ENCODE peak calls at places on chromosomes 12 and 14, in eight cellular contexts. J, Z, D, W, F, C, X and R are unnamed samples.

GRCh38 chr14:20988717-20989116 is 1.1 kb upstream of the METTL17 start:
- DNase-seq in D (no peak), C (no peak), X (no peak), W (no peak), J (no peak), Z (no peak), F (no peak), R (peak; percentile 52)

GRCh38 chr14:100486025-100486828 is 101.0 kb downstream of the BEGAIN start:
- DNase-seq in D (peak; percentile 52), Z (peak; percentile 94), C (peak; percentile 56), J (peak; percentile 77), W (peak; percentile 55), X (peak; percentile 75), F (peak; percentile 66), R (no peak)

GRCh38 chr12:124482901-124483799 is 84.3 kb downstream of the NCOR2 start:
- DNase-seq in X (no peak), F (no peak), C (no peak), W (no peak), D (no peak), Z (no peak), J (no peak), R (no peak)

GRCh38 chr14:50318031-50318626 is 6.0 kb downstream of the DMAC2L start:
- DNase-seq in C (no peak), F (peak; percentile 66), D (no peak), X (no peak), Z (peak; percentile 74), W (no peak), J (peak; percentile 38), R (no peak)

GRCh38 chr12:96197503-96198272 is 3.5 kb downstream of the ELK3 start:
- DNase-seq in J (peak; percentile 97), Z (no peak), W (no peak), D (no peak), C (no peak), F (peak; percentile 96), X (no peak), R (no peak)

GRCh38 chr14:53663709-53664108 is 292.9 kb downstream of the BMP4 start:
- DNase-seq in X (no peak), C (no peak), J (peak; percentile 12), W (no peak), D (peak; percentile 30), F (peak; percentile 53), Z (peak; percentile 75), R (no peak)

GRCh38 chr12:71161575-71161974 is 3.8 kb upstream of the TSPAN8 start:
- DNase-seq in C (no peak), J (no peak), X (no peak), Z (no peak), F (peak; percentile 25), D (no peak), W (no peak), R (no peak)

GRCh38 chr12:132152411-132152821 is 8.2 kb downstream of the NOC4L start:
- DNase-seq in D (no peak), W (no peak), X (no peak), J (no peak), Z (no peak), C (no peak), F (no peak), R (no peak)

GRCh38 chr14:55353686-55354467 is 57.8 kb downstream of the ATG14 start:
- DNase-seq in W (no peak), Z (no peak), C (no peak), X (no peak), J (no peak), F (peak; percentile 98), D (no peak), R (peak; percentile 81)

GRCh38 chr14:67957925-67958324 is 138.3 kb downstream of the RAD51B start:
- DNase-seq in X (no peak), D (no peak), J (no peak), C (no peak), F (no peak), W (no peak), Z (no peak), R (no peak)

GRCh38 chr12:28082101-28082500 is 108.2 kb upstream of the CCDC91 start:
- DNase-seq in F (no peak), C (no peak), X (no peak), J (no peak), W (no peak), D (no peak), Z (no peak), R (no peak)

GRCh38 chr14:49970474-49971147 is 77.7 kb downstream of the ARF6 start:
- DNase-seq in W (no peak), Z (no peak), F (no peak), D (peak; percentile 41), X (no peak), J (peak; percentile 65), C (no peak), R (no peak)

GRCh38 chr12:90275088-90275487 is 566.5 kb upstream of the ATP2B1 start:
- DNase-seq in W (no peak), C (no peak), F (no peak), J (no peak), X (no peak), Z (no peak), D (no peak), R (no peak)

GRCh38 chr14:96811265-96811664 is 14.1 kb downstream of the VRK1 start:
- DNase-seq in F (peak; percentile 75), C (no peak), Z (no peak), W (no peak), X (no peak), D (no peak), J (peak; percentile 93), R (no peak)

GRCh38 chr12:67721216-67721615 is 72.7 kb downstream of the DYRK2 start:
- DNase-seq in W (no peak), J (no peak), X (no peak), D (peak; percentile 67), C (no peak), Z (no peak), F (no peak), R (no peak)

GRCh38 chr12:117151195-117152031 is 38.9 kb downstream of the FBXO21 start:
- DNase-seq in F (peak; percentile 34), C (peak; percentile 54), X (peak; percentile 78), D (peak; percentile 88), J (peak; percentile 43), Z (peak; percentile 93), W (peak; percentile 62), R (no peak)

GRCh38 chr14:64826333-64826732 is 53.4 kb downstream of the SPTB start:
- DNase-seq in Z (no peak), D (no peak), F (peak; percentile 15), W (no peak), C (no peak), X (no peak), J (peak; percentile 25), R (no peak)

GRCh38 chr12:80442426-80443222 is 1.4 kb upstream of the PTPRQ start:
- DNase-seq in X (no peak), F (peak; percentile 49), W (no peak), D (no peak), C (no peak), Z (no peak), J (peak; percentile 88), R (no peak)

GRCh38 chr12:130948751-130949150 is 5.0 kb upstream of the ADGRD1 start:
- DNase-seq in F (no peak), D (no peak), W (no peak), X (peak; percentile 56), C (no peak), J (no peak), Z (no peak), R (peak; percentile 42)

GRCh38 chr14:93736378-93737014 is 51.8 kb downstream of the PRIMA1 start:
- DNase-seq in D (no peak), X (no peak), C (no peak), W (no peak), J (no peak), F (peak; percentile 8), Z (peak; percentile 41), R (no peak)
- TF ChIP-seq CTCF in D (peak; percentile 24), X (peak; percentile 33), C (no peak), W (no peak), J (no peak), F (peak; percentile 54), Z (peak; percentile 45), R (no peak)

GRCh38 chr12:104314242-104314614 is 10.7 kb downstream of the EID3 start:
- DNase-seq in J (no peak), X (no peak), W (no peak), Z (no peak), D (no peak), F (peak; percentile 51), C (no peak), R (no peak)

GRCh38 chr12:104312654-104313053 is 9.1 kb downstream of the EID3 start:
- DNase-seq in C (no peak), X (no peak), W (no peak), J (no peak), Z (no peak), F (no peak), D (no peak), R (no peak)

GRCh38 chr12:104310751-104311297 is 7.3 kb downstream of the EID3 start:
- DNase-seq in Z (no peak), F (no peak), D (no peak), J (no peak), C (no peak), X (no peak), W (no peak), R (no peak)

GRCh38 chr12:104313568-104314241 is 10.2 kb downstream of the EID3 start:
- DNase-seq in F (no peak), W (no peak), D (no peak), C (no peak), X (no peak), Z (no peak), J (no peak), R (no peak)

GRCh38 chr12:104312202-104312601 is 8.7 kb downstream of the EID3 start:
- DNase-seq in W (no peak), C (no peak), D (no peak), F (no peak), X (no peak), Z (no peak), J (no peak), R (no peak)
- H3K4me1 ChIP-seq in W (no peaks in the 10 kb centered on the region), C (no peaks in the 10 kb centered on the region), D (peaks cover 4% of the 10 kb centered on the region), F (no peaks in the 10 kb centered on the region), X (peaks cover 13% of the 10 kb centered on the region), Z (no peaks in the 10 kb centered on the region), J (peaks cover 6% of the 10 kb centered on the region), R (peaks cover 9% of the 10 kb centered on the region)

GRCh38 chr12:88969127-88969526 is 383.2 kb downstream of the DUSP6 start:
- DNase-seq in W (no peak), X (no peak), J (no peak), F (no peak), C (no peak), D (no peak), Z (no peak), R (no peak)
- H3K4me3 ChIP-seq in W (no peak overlapping the region), X (no peak overlapping the region), J (no peak overlapping the region), F (no peak overlapping the region), C (no peak overlapping the region), D (no peak overlapping the region), Z (no peak overlapping the region), R (no peak overlapping the region)

GRCh38 chr14:70808402-70809237 is 693 bp downstream of the MAP3K9 start:
- DNase-seq in C (peak; percentile 43), F (no peak), Z (peak; percentile 71), D (no peak), J (peak; percentile 10), X (no peak), W (no peak), R (no peak)

GRCh38 chr14:70811065-70811464 is 1.8 kb upstream of the MAP3K9 start:
- DNase-seq in F (peak; percentile 58), C (no peak), Z (no peak), D (no peak), W (no peak), J (no peak), X (no peak), R (no peak)

GRCh38 chr14:70808023-70808401 is 1.3 kb downstream of the MAP3K9 start:
- DNase-seq in X (no peak), J (peak; percentile 22), F (peak; percentile 66), C (peak; percentile 58), Z (peak; percentile 85), D (no peak), W (no peak), R (no peak)

GRCh38 chr14:70810621-70811020 is 1.3 kb upstream of the MAP3K9 start:
- DNase-seq in Z (no peak), W (no peak), D (no peak), J (no peak), X (no peak), F (no peak), C (no peak), R (no peak)

GRCh38 chr14:70809238-70810214 is at the start of gene MAP3K9:
- DNase-seq in Z (peak; percentile 98), C (peak; percentile 94), F (peak; percentile 98), X (peak; percentile 89), W (peak; percentile 74), J (peak; percentile 92), D (peak; percentile 84), R (no peak)
- TF ChIP-seq CTCF in Z (no peak), C (no peak), F (no peak), X (no peak), W (no peak), J (no peak), D (no peak), R (no peak)